ENCODE peak calls at places on chromosomes 6 and 20, in five cellular contexts. One of them, this sample, is unnamed.

GRCh38 chr6:156154896-156155295 is 622.3 kb upstream of the ARID1B start:
- DNase-seq in effector memory CD4-positive, alpha-beta T cell: no peak
- DNase-seq in D341Med: no peak
- DNase-seq in anterior cingulate cortex: no peak
- DNase-seq in PC-9: no peak
- DNase-seq in this sample: no peak

GRCh38 chr20:48938670-48939069 is 17.2 kb downstream of the ARFGEF2 start:
- DNase-seq in anterior cingulate cortex: no peak
- DNase-seq in PC-9: no peak
- DNase-seq in D341Med: no peak
- DNase-seq in effector memory CD4-positive, alpha-beta T cell: no peak
- DNase-seq in this sample: no peak

GRCh38 chr6:56699066-56699654 is 56.5 kb upstream of the DST start:
- DNase-seq in PC-9: no peak
- DNase-seq in effector memory CD4-positive, alpha-beta T cell: no peak
- DNase-seq in D341Med: no peak
- DNase-seq in anterior cingulate cortex: no peak
- DNase-seq in this sample: no peak

GRCh38 chr6:52407467-52407866 is 12.7 kb upstream of the EFHC1 start:
- DNase-seq in anterior cingulate cortex: no peak
- DNase-seq in PC-9: peak; percentile 62
- DNase-seq in effector memory CD4-positive, alpha-beta T cell: no peak
- DNase-seq in D341Med: peak; percentile 55
- DNase-seq in this sample: no peak

GRCh38 chr6:21305827-21306469 is 287.6 kb upstream of the SOX4 start:
- DNase-seq in effector memory CD4-positive, alpha-beta T cell: no peak
- DNase-seq in PC-9: peak; percentile 50
- DNase-seq in anterior cingulate cortex: no peak
- DNase-seq in D341Med: no peak
- DNase-seq in this sample: peak; percentile 48

GRCh38 chr6:158803733-158804143 is 15.4 kb downstream of the EZR start:
- DNase-seq in PC-9: peak; percentile 95
- DNase-seq in anterior cingulate cortex: no peak
- DNase-seq in D341Med: no peak
- DNase-seq in effector memory CD4-positive, alpha-beta T cell: peak; percentile 30
- DNase-seq in this sample: no peak

GRCh38 chr6:17039266-17039665 is 62.6 kb upstream of the STMND1 start:
- DNase-seq in D341Med: no peak
- DNase-seq in anterior cingulate cortex: no peak
- DNase-seq in effector memory CD4-positive, alpha-beta T cell: no peak
- DNase-seq in PC-9: no peak
- DNase-seq in this sample: no peak

GRCh38 chr20:38962898-38963484 is 847 bp downstream of the DHX35 start:
- DNase-seq in anterior cingulate cortex: no peak
- DNase-seq in D341Med: no peak
- DNase-seq in effector memory CD4-positive, alpha-beta T cell: no peak
- DNase-seq in PC-9: no peak
- DNase-seq in this sample: no peak

GRCh38 chr6:17289491-17290106 is 8.4 kb downstream of the RBM24 start:
- DNase-seq in D341Med: no peak
- DNase-seq in PC-9: no peak
- DNase-seq in anterior cingulate cortex: no peak
- DNase-seq in effector memory CD4-positive, alpha-beta T cell: no peak
- DNase-seq in this sample: peak; percentile 37